ENCODE peak calls at places on chromosomes 3 and 15, in six cellular contexts. One of them, this sample, is unnamed.

GRCh38 chr3:66991478-66991877 is 6.6 kb upstream of the KBTBD8 start:
- DNase-seq in Right ventricle myocardium superior: no peak
- DNase-seq in NCI-H1105: no peak
- DNase-seq in H54: no peak
- DNase-seq in mucosa of gallbladder: no peak
- DNase-seq in NCI-H2081: no peak
- DNase-seq in this sample: no peak

GRCh38 chr15:57752426-57752825 is 45.9 kb downstream of the POLR2M start:
- DNase-seq in Right ventricle myocardium superior: peak
- DNase-seq in mucosa of gallbladder: no peak
- DNase-seq in NCI-H1105: no peak
- DNase-seq in NCI-H2081: no peak
- DNase-seq in H54: no peak
- DNase-seq in this sample: no peak

GRCh38 chr15:51274956-51275355 is 63.4 kb downstream of the CYP19A1 start:
- DNase-seq in H54: no peak
- DNase-seq in NCI-H1105: no peak
- DNase-seq in NCI-H2081: no peak
- DNase-seq in Right ventricle myocardium superior: no peak
- DNase-seq in mucosa of gallbladder: no peak
- DNase-seq in this sample: no peak

GRCh38 chr15:62104406-62104805 is 37.6 kb downstream of the C2CD4A start:
- DNase-seq in NCI-H2081: no peak
- DNase-seq in Right ventricle myocardium superior: no peak
- DNase-seq in NCI-H1105: no peak
- DNase-seq in H54: no peak
- DNase-seq in mucosa of gallbladder: no peak
- DNase-seq in this sample: no peak

GRCh38 chr15:43958894-43959330 is 132.1 kb downstream of the WDR76 start:
- DNase-seq in mucosa of gallbladder: no peak
- DNase-seq in Right ventricle myocardium superior: no peak
- DNase-seq in NCI-H1105: no peak
- DNase-seq in H54: no peak
- DNase-seq in NCI-H2081: no peak
- DNase-seq in this sample: no peak

GRCh38 chr3:153396581-153396980 is 234.6 kb downstream of the RAP2B start:
- DNase-seq in NCI-H1105: no peak
- DNase-seq in NCI-H2081: no peak
- DNase-seq in H54: no peak
- DNase-seq in Right ventricle myocardium superior: no peak
- DNase-seq in mucosa of gallbladder: no peak
- DNase-seq in this sample: no peak

GRCh38 chr3:189049458-189050231 is 122.1 kb upstream of the TPRG1 start:
- DNase-seq in NCI-H2081: no peak
- DNase-seq in NCI-H1105: no peak
- DNase-seq in mucosa of gallbladder: no peak
- DNase-seq in Right ventricle myocardium superior: no peak
- DNase-seq in H54: no peak
- DNase-seq in this sample: no peak

GRCh38 chr3:131549340-131549739 is 46.6 kb upstream of the MRPL3 start:
- DNase-seq in NCI-H1105: no peak
- DNase-seq in NCI-H2081: peak
- DNase-seq in H54: no peak
- DNase-seq in Right ventricle myocardium superior: no peak
- DNase-seq in mucosa of gallbladder: no peak
- DNase-seq in this sample: no peak

GRCh38 chr3:123800352-123800682 is 83.8 kb downstream of the MYLK start:
- DNase-seq in mucosa of gallbladder: no peak
- DNase-seq in NCI-H2081: no peak
- DNase-seq in H54: no peak
- DNase-seq in NCI-H1105: no peak
- DNase-seq in Right ventricle myocardium superior: no peak
- DNase-seq in this sample: no peak

GRCh38 chr15:81157195-81157938 is 23.3 kb downstream of the CFAP161 start:
- DNase-seq in mucosa of gallbladder: no peak
- DNase-seq in NCI-H2081: no peak
- DNase-seq in NCI-H1105: no peak
- DNase-seq in H54: no peak
- DNase-seq in Right ventricle myocardium superior: no peak
- DNase-seq in this sample: no peak

GRCh38 chr3:177210744-177211502 is 13.6 kb upstream of the TBL1XR1 start:
- DNase-seq in NCI-H2081: no peak
- DNase-seq in H54: no peak
- DNase-seq in mucosa of gallbladder: no peak
- DNase-seq in Right ventricle myocardium superior: no peak
- DNase-seq in NCI-H1105: no peak
- DNase-seq in this sample: no peak

GRCh38 chr3:5205165-5205941 is 17.8 kb downstream of the EDEM1 start:
- DNase-seq in mucosa of gallbladder: no peak
- DNase-seq in H54: no peak
- DNase-seq in Right ventricle myocardium superior: no peak
- DNase-seq in NCI-H2081: no peak
- DNase-seq in NCI-H1105: no peak
- DNase-seq in this sample: no peak

GRCh38 chr3:166471074-166471753 is 634.0 kb upstream of the BCHE start:
- DNase-seq in H54: no peak
- DNase-seq in Right ventricle myocardium superior: no peak
- DNase-seq in NCI-H1105: no peak
- DNase-seq in mucosa of gallbladder: no peak
- DNase-seq in NCI-H2081: no peak
- DNase-seq in this sample: no peak

GRCh38 chr15:98730860-98731711 is 82.7 kb downstream of the IGF1R start:
- DNase-seq in H54: no peak
- DNase-seq in mucosa of gallbladder: no peak
- DNase-seq in NCI-H1105: no peak
- DNase-seq in Right ventricle myocardium superior: no peak
- DNase-seq in NCI-H2081: no peak
- DNase-seq in this sample: no peak

GRCh38 chr15:85044251-85044853 is 62.7 kb downstream of the PDE8A start:
- DNase-seq in mucosa of gallbladder: peak
- DNase-seq in Right ventricle myocardium superior: no peak
- DNase-seq in NCI-H2081: peak
- DNase-seq in NCI-H1105: no peak
- DNase-seq in H54: no peak
- DNase-seq in this sample: peak

GRCh38 chr3:39413691-39414420 is 7.3 kb downstream of the RPSA start:
- DNase-seq in mucosa of gallbladder: no peak
- DNase-seq in NCI-H1105: no peak
- DNase-seq in Right ventricle myocardium superior: no peak
- DNase-seq in H54: no peak
- DNase-seq in NCI-H2081: no peak
- DNase-seq in this sample: no peak

GRCh38 chr3:125189378-125190165 is 23.0 kb downstream of the SLC12A8 start:
- DNase-seq in H54: no peak
- DNase-seq in Right ventricle myocardium superior: no peak
- DNase-seq in NCI-H1105: no peak
- DNase-seq in mucosa of gallbladder: no peak
- DNase-seq in NCI-H2081: no peak
- DNase-seq in this sample: no peak

GRCh38 chr15:56918907-56919707 is 663 bp downstream of the TCF12 start:
- DNase-seq in NCI-H2081: peak
- DNase-seq in Right ventricle myocardium superior: peak
- DNase-seq in H54: peak
- DNase-seq in mucosa of gallbladder: peak
- DNase-seq in NCI-H1105: peak
- DNase-seq in this sample: peak

GRCh38 chr3:10119376-10119775 is 3.9 kb downstream of the BRK1 start:
- DNase-seq in mucosa of gallbladder: no peak
- DNase-seq in Right ventricle myocardium superior: no peak
- DNase-seq in H54: no peak
- DNase-seq in NCI-H2081: no peak
- DNase-seq in NCI-H1105: no peak
- DNase-seq in this sample: no peak

GRCh38 chr3:169945313-169945712 is 21.3 kb upstream of the SEC62 start:
- DNase-seq in H54: no peak
- DNase-seq in NCI-H2081: no peak
- DNase-seq in Right ventricle myocardium superior: no peak
- DNase-seq in NCI-H1105: no peak
- DNase-seq in mucosa of gallbladder: peak
- DNase-seq in this sample: no peak

GRCh38 chr15:53836618-53837017 is 77.2 kb upstream of the WDR72 start:
- DNase-seq in NCI-H1105: no peak
- DNase-seq in NCI-H2081: no peak
- DNase-seq in H54: no peak
- DNase-seq in mucosa of gallbladder: no peak
- DNase-seq in Right ventricle myocardium superior: no peak
- DNase-seq in this sample: no peak

GRCh38 chr3:148642616-148643015 is 55.1 kb upstream of the AGTR1 start:
- DNase-seq in mucosa of gallbladder: no peak
- DNase-seq in Right ventricle myocardium superior: no peak
- DNase-seq in NCI-H1105: no peak
- DNase-seq in NCI-H2081: no peak
- DNase-seq in H54: no peak
- DNase-seq in this sample: no peak

GRCh38 chr3:161371441-161372320 is at the start of gene SPTSSB:
- DNase-seq in mucosa of gallbladder: peak
- DNase-seq in NCI-H1105: peak
- DNase-seq in Right ventricle myocardium superior: peak
- DNase-seq in NCI-H2081: peak
- DNase-seq in H54: no peak
- DNase-seq in this sample: peak

GRCh38 chr3:40623567-40623966 is 98.8 kb downstream of the ZNF621 start:
- DNase-seq in NCI-H2081: no peak
- DNase-seq in Right ventricle myocardium superior: no peak
- DNase-seq in NCI-H1105: no peak
- DNase-seq in mucosa of gallbladder: no peak
- DNase-seq in H54: no peak
- DNase-seq in this sample: no peak